ENCODE peak calls at places on chromosomes 6 and 20, in six cellular contexts. V, L, C, U, A and J are unnamed samples.

GRCh38 chr20:63619086-63619485 is 7.8 kb downstream of the GMEB2 start:
- DNase-seq in U (no peak), L (no peak), C (no peak), V (no peak), A (no peak), J (peak; percentile 14)

GRCh38 chr20:43940518-43941225 is 26.0 kb downstream of the TOX2 start:
- DNase-seq in A (no peak), C (no peak), L (no peak), V (no peak), U (no peak), J (no peak)

GRCh38 chr20:52624270-52624669 is 347.9 kb upstream of the TSHZ2 start:
- DNase-seq in U (no peak), L (no peak), A (no peak), C (no peak), V (no peak), J (no peak)

GRCh38 chr6:106087548-106088325 is 1.6 kb downstream of the PRDM1 start:
- DNase-seq in U (no peak), C (no peak), V (peak; percentile 23), L (peak; percentile 29), A (peak; percentile 31), J (peak; percentile 35)

GRCh38 chr6:101266063-101266462 is 127.4 kb upstream of the GRIK2 start:
- DNase-seq in V (no peak), C (peak; percentile 65), U (no peak), L (no peak), A (no peak), J (no peak)

GRCh38 chr20:43824699-43825402 is 89.8 kb upstream of the TOX2 start:
- DNase-seq in C (no peak), U (no peak), V (no peak), L (no peak), A (no peak), J (peak; percentile 21)

GRCh38 chr6:20630136-20630535 is 95.9 kb downstream of the CDKAL1 start:
- DNase-seq in A (no peak), U (no peak), V (no peak), C (no peak), L (no peak), J (no peak)

GRCh38 chr6:38876470-38876869 is 161.4 kb downstream of the DNAH8 start:
- DNase-seq in V (no peak), C (no peak), U (no peak), A (no peak), L (no peak), J (no peak)

GRCh38 chr20:44295995-44296394 is 15.0 kb downstream of the FITM2 start:
- DNase-seq in C (no peak), U (no peak), L (no peak), V (peak; percentile 37), A (no peak), J (no peak)

GRCh38 chr6:115271434-115271833 is 789.3 kb downstream of the FRK start:
- DNase-seq in U (no peak), L (no peak), C (no peak), A (no peak), V (no peak), J (no peak)

GRCh38 chr6:14922306-14922705 is 323.6 kb upstream of the JARID2 start:
- DNase-seq in C (no peak), U (no peak), A (peak; percentile 41), L (no peak), V (no peak), J (no peak)

GRCh38 chr6:1027109-1027794 is 284.6 kb upstream of the FOXQ1 start:
- DNase-seq in U (no peak), A (no peak), C (no peak), L (no peak), V (no peak), J (no peak)

GRCh38 chr6:34243901-34244884 is 4.6 kb downstream of the SMIM29 start:
- DNase-seq in V (no peak), L (peak; percentile 60), A (peak; percentile 61), C (no peak), U (peak; percentile 63), J (peak; percentile 57)

GRCh38 chr6:52553719-52554118 is 23.1 kb downstream of the TRAM2 start:
- DNase-seq in U (no peak), V (no peak), L (no peak), C (no peak), A (no peak), J (no peak)

DNA sequence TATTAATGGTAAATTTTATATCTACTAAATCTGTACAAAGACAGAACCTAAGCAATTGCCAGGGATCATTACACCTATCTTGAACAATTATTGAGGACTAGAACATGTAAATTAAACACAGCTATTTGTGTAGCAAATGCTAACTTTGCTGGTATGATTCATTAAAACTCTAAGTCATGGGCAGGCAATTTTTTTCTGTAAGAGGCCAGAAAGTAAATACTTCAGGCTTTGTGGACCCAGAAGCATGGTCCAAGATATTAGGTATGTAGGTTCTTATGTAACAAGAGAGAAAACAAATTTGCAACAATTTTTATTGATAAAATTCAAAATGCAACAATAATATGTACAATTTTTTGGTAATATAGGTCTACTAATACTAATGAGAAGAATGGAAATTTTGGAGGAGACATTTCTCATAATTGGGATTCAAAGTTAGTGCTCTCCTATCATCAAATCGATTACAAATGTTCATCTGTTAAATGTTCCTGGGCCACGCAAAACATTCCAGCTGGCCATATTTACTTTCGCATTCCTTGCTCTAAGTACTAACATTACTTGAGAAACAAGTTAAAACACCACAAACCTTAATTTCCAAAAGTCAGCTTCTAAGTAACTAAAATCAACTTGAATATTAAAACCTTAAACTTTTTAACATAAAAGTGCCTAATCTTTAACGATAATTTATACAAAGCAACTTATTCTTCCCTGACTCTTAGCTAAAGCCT is 4.3 kb downstream of the TMEM30A start:
- DNase-seq in V (no peak), L (no peak), C (no peak), A (no peak), U (no peak), J (no peak)
- H3K4me1 ChIP-seq in V (peaks cover 93% of the 10 kb centered on the region), L (peaks cover 53% of the 10 kb centered on the region), C (peaks cover 39% of the 10 kb centered on the region), A (peaks cover 71% of the 10 kb centered on the region), U (peaks cover 84% of the 10 kb centered on the region), J (no peaks in the 10 kb centered on the region)

GRCh38 chr6:32855467-32856174 is 1.6 kb downstream of the PSMB9 start:
- DNase-seq in C (no peak), U (no peak), L (no peak), A (no peak), V (no peak), J (no peak)
- H3K27me3 ChIP-seq in C (no peaks in the 10 kb centered on the region), U (no peaks in the 10 kb centered on the region), L (no peaks in the 10 kb centered on the region), A (no peaks in the 10 kb centered on the region), V (no peaks in the 10 kb centered on the region), J (no peaks in the 10 kb centered on the region)

GRCh38 chr20:48681201-48681881 is 146.5 kb downstream of the PREX1 start:
- DNase-seq in C (no peak), U (no peak), L (no peak), V (no peak), A (no peak), J (peak; percentile 28)

GRCh38 chr20:48684501-48685041 is 143.2 kb downstream of the PREX1 start:
- DNase-seq in A (no peak), L (no peak), C (no peak), V (no peak), U (peak; percentile 81), J (peak; percentile 32)

GRCh38 chr20:48683467-48684175 is 144.2 kb downstream of the PREX1 start:
- DNase-seq in U (no peak), V (no peak), C (no peak), L (no peak), A (no peak), J (peak; percentile 36)

GRCh38 chr20:48681882-48682426 is 145.8 kb downstream of the PREX1 start:
- DNase-seq in U (no peak), A (no peak), V (no peak), C (no peak), L (no peak), J (peak; percentile 19)

GRCh38 chr20:48682529-48683385 is 145.0 kb downstream of the PREX1 start:
- DNase-seq in V (peak; percentile 89), U (peak; percentile 97), A (peak; percentile 29), L (peak; percentile 57), C (no peak), J (peak; percentile 87)
- H3K4me1 ChIP-seq in V (peaks cover 66% of the 10 kb centered on the region), U (peaks cover 62% of the 10 kb centered on the region), A (peaks cover 57% of the 10 kb centered on the region), L (peaks cover 35% of the 10 kb centered on the region), C (no peaks in the 10 kb centered on the region), J (no peaks in the 10 kb centered on the region)

DNA sequence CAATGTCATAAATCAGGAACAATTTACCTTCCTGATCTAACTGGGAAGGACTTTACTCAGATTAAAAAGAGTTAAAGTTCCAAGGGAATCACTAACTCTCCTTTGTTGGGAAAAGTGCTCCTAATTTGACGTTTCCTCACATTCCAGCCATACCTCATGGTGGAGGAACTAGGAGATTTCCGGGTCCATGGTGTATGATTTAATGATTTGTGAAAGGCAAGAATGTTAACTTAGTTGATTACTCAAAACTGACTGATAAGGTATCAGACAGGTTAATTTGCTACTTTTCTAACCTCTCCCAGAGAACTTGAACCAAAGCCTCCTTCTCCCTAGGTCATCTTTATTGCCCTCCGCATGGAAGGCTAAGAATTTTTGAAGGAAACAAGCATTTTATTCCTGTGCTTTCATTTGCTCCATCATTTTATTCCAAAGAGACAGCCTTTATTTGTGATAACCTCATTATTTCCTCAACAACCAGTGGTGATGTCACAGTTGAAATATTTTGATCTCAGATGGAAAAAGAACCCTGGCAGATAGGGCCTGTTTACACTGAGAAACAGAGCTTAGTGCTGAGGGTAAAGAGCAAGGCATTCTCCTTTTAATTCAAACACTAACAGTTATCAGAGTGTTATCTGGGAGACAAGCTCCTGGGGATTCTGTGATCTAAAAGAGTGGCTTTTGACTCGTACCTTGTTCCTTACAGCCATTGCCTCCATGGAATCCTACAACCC is 57.5 kb upstream of the BMP2 start:
- DNase-seq in L (no peak), A (no peak), C (no peak), V (no peak), U (no peak), J (no peak)
- H3K27me3 ChIP-seq in L (no peaks in the 10 kb centered on the region), A (no peaks in the 10 kb centered on the region), C (no peaks in the 10 kb centered on the region), V (peaks cover 4% of the 10 kb centered on the region), U (no peaks in the 10 kb centered on the region), J (no peaks in the 10 kb centered on the region)

DNA sequence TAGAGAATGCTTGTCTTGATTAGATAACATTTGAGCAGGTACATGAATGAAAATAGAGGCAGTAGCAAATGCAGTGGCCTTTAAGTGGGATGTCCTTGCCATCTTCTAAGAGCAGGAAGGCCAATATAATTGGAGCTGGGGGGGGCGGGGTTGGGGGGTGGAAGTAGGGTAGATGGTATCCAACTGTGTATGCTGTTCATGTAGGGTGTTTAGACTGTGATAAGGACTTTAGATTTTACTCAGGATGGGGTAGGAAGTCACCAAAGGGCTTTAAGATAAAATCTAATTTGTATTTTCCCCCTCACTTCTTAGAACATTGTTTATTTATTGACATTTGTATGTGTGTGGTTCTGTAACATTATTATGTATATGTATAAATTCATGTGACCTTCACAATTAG is 12.0 kb downstream of the TAB2 start:
- DNase-seq in L (no peak), A (no peak), C (no peak), V (no peak), U (no peak), J (no peak)
- H3K4me1 ChIP-seq in L (peaks cover 33% of the 10 kb centered on the region), A (peaks cover 79% of the 10 kb centered on the region), C (peaks cover 58% of the 10 kb centered on the region), V (peaks cover 92% of the 10 kb centered on the region), U (peaks cover 97% of the 10 kb centered on the region), J (peaks cover 33% of the 10 kb centered on the region)

GRCh38 chr20:2535711-2536561 is 437 bp upstream of the TMC2 start:
- DNase-seq in C (no peak), L (no peak), V (no peak), A (no peak), U (no peak), J (no peak)
- H3K27me3 ChIP-seq in C (no peaks in the 10 kb centered on the region), L (peaks cover 26% of the 10 kb centered on the region), V (peaks cover 96% of the 10 kb centered on the region), A (no peaks in the 10 kb centered on the region), U (peaks cover 40% of the 10 kb centered on the region), J (no peaks in the 10 kb centered on the region)